ENCODE peak calls at places on chromosomes 2 and 18, in nine cellular contexts. Y is upper lobe of right lung; R is H9; O is mammary epithelial cell; G is stomach; B is CD4-positive, alpha-beta T cell; M is RWPE1; V is breast epithelium; D is astrocyte of the cerebellum. X is an unnamed sample.

GRCh38 chr2:109613922-109614714 is at the start of the genes SEPTIN10 and SOWAHC:
- DNase-seq in B (peak; percentile 77), O (peak; percentile 99), M (peak; percentile 93), V (peak; percentile 95), R (peak; percentile 97), D (peak; percentile 98), Y (peak; percentile 99), G (peak; percentile 94), X (peak; percentile 70)

GRCh38 chr2:166333809-166334208 is 41.9 kb downstream of the SCN9A start:
- DNase-seq in M (peak; percentile 2), O (peak; percentile 5), V (no peak), G (no peak), Y (no peak), R (no peak), B (no peak), D (no peak), X (no peak)

GRCh38 chr2:40734797-40735196 is 282.9 kb upstream of the SLC8A1 start:
- DNase-seq in M (no peak), G (no peak), B (no peak), R (no peak), V (no peak), Y (no peak), O (no peak), D (peak; percentile 18), X (no peak)

GRCh38 chr2:86068098-86069047 is 37.3 kb downstream of the POLR1A start:
- DNase-seq in Y (no peak), V (no peak), O (no peak), M (no peak), D (no peak), B (peak; percentile 45), G (no peak), R (peak; percentile 18), X (no peak)

GRCh38 chr2:156156580-156156979 is 175.9 kb downstream of the NR4A2 start:
- DNase-seq in V (no peak), G (no peak), O (no peak), D (no peak), Y (no peak), M (no peak), R (no peak), B (no peak), X (no peak)

GRCh38 chr18:75273817-75274216 is 63.2 kb downstream of the TSHZ1 start:
- DNase-seq in V (no peak), R (no peak), G (no peak), B (no peak), Y (no peak), D (no peak), M (no peak), O (no peak), X (no peak)

GRCh38 chr2:43158259-43158880 is 68.0 kb downstream of the ZFP36L2 start:
- DNase-seq in V (peak; percentile 93), D (no peak), M (peak; percentile 86), O (peak; percentile 94), G (peak; percentile 87), Y (peak; percentile 92), B (peak; percentile 50), R (no peak), X (peak; percentile 39)

GRCh38 chr2:106197878-106198277 is 3.8 kb upstream of the UXS1 start:
- DNase-seq in V (peak; percentile 26), G (no peak), O (peak; percentile 70), M (no peak), Y (no peak), B (no peak), R (no peak), D (peak; percentile 91), X (no peak)

GRCh38 chr2:236169741-236170654 is 1.8 kb upstream of the GBX2 start:
- DNase-seq in M (no peak), O (no peak), B (no peak), V (no peak), D (no peak), R (no peak), Y (peak; percentile 46), G (no peak), X (no peak)

GRCh38 chr2:53504507-53504906 is 263.1 kb upstream of the CHAC2 start:
- DNase-seq in G (no peak), R (no peak), D (no peak), O (no peak), V (no peak), M (no peak), Y (no peak), B (no peak), X (no peak)

GRCh38 chr2:241639385-241639784 is 1.9 kb downstream of the ATG4B start:
- DNase-seq in G (no peak), O (no peak), B (no peak), R (no peak), D (no peak), V (no peak), M (no peak), Y (no peak), X (no peak)

GRCh38 chr2:55401124-55401523 is 18.5 kb downstream of the CCDC88A start:
- DNase-seq in O (no peak), G (no peak), V (no peak), R (no peak), Y (no peak), B (no peak), M (no peak), D (no peak), X (no peak)

GRCh38 chr18:47997338-47997780 is 66.9 kb upstream of the SMAD2 start:
- DNase-seq in V (no peak), Y (no peak), O (no peak), D (no peak), M (no peak), R (peak; percentile 81), G (no peak), B (peak; percentile 8), X (no peak)

GRCh38 chr18:78138993-78139496 is 840.6 kb upstream of the SALL3 start:
- DNase-seq in V (no peak), Y (no peak), O (no peak), G (no peak), D (no peak), M (no peak), B (no peak), R (peak; percentile 69), X (no peak)

GRCh38 chr2:231929961-231930600 is 3.9 kb upstream of the NPPC start:
- DNase-seq in M (no peak), B (no peak), O (no peak), Y (no peak), G (peak; percentile 24), R (peak; percentile 82), V (no peak), D (no peak), X (no peak)

GRCh38 chr2:61176755-61177726 is 15.1 kb downstream of the C2orf74 start:
- DNase-seq in M (peak; percentile 97), G (peak; percentile 96), D (peak; percentile 70), O (peak; percentile 90), B (peak; percentile 94), V (peak; percentile 88), Y (peak; percentile 98), R (peak; percentile 96), X (peak; percentile 80)

GRCh38 chr2:233094614-233095013 is 34.5 kb downstream of the INPP5D start:
- DNase-seq in O (no peak), R (no peak), B (no peak), G (no peak), D (no peak), V (no peak), Y (no peak), M (no peak), X (no peak)
- TF ChIP-seq CTCF in O (peak; percentile 16), R (no peak), B (no peak), G (no peak), D (no peak), V (no peak), Y (no peak), M (no peak), X (no peak)

DNA sequence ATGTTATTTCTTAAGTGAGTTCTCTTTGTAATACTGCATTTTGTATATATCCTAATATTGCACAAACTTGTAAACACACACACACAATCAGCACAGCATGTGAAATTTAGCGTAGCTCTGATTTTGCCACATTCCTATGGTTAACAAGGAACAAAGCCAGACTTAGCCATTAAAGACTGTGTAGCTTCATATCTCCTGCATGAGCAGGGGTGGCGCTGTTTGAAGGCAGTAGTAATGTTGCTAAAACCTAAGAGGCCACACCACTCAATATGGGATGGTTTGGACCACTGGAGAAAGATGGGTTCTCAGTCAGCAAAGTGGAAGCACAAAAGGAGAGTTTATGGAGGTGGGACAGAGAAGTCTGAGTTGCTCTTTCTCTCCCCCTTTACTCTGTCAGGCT is 61.1 kb upstream of the RND3 start:
- DNase-seq in G (no peak), V (no peak), R (peak; percentile 45), M (no peak), Y (no peak), O (no peak), B (no peak), D (no peak), X (no peak)
- TF ChIP-seq CTCF in G (no peak), V (no peak), R (peak; percentile 77), M (no peak), Y (no peak), O (peak; percentile 55), B (no peak), D (peak; percentile 51), X (no peak)

GRCh38 chr2:219523031-219523671 is 8.9 kb downstream of the ASIC4 start:
- DNase-seq in O (no peak), Y (no peak), B (no peak), M (no peak), D (no peak), G (no peak), V (no peak), R (peak; percentile 76), X (no peak)
- TF ChIP-seq CTCF in O (no peak), Y (no peak), B (no peak), M (no peak), D (no peak), G (no peak), V (no peak), R (peak; percentile 69), X (no peak)

GRCh38 chr18:68121826-68122225 is 593.1 kb downstream of the TMX3 start:
- DNase-seq in R (no peak), B (no peak), D (no peak), M (no peak), Y (no peak), O (peak; percentile 40), G (no peak), V (no peak), X (no peak)

GRCh38 chr18:68121308-68121707 is 593.6 kb downstream of the TMX3 start:
- DNase-seq in M (no peak), B (no peak), O (no peak), R (no peak), G (no peak), Y (no peak), D (no peak), V (no peak), X (no peak)
- TF ChIP-seq CTCF in M (no peak), B (no peak), O (no peak), R (no peak), G (no peak), Y (no peak), D (no peak), V (no peak), X (no peak)